ENCODE peak calls at places on chromosome 22, in seven cellular contexts. H, B, C, Q, R, Y and U are unnamed samples.
A peak's percentile ranks its signal among the peaks of the same experiment; 100 is the strongest.

GRCh38 chr22:26918236-26918635 is 260.8 kb downstream of the MIAT start:
- DNase-seq in H (no peak), B (no peak), C (no peak), Q (no peak), R (no peak), Y (no peak), U (no peak)

GRCh38 chr22:24947383-24947782 is 889 bp upstream of the LHFPL7 start:
- DNase-seq in H (no peak), B (no peak), C (no peak), Q (no peak), R (no peak), Y (no peak), U (no peak)

GRCh38 chr22:21669026-21669425 is 3.2 kb downstream of the PPIL2 start:
- DNase-seq in H (no peak), B (no peak), C (no peak), Q (no peak), R (no peak), Y (no peak), U (no peak)

GRCh38 chr22:25582946-25583345 is 18.5 kb downstream of the GRK3 start:
- DNase-seq in H (no peak), B (no peak), C (peak; percentile 46), Q (no peak), R (no peak), Y (no peak), U (no peak)

GRCh38 chr22:26406118-26406517 is 22.9 kb upstream of the ASPHD2 start:
- DNase-seq in H (no peak), B (no peak), C (no peak), Q (peak; percentile 97), R (no peak), Y (no peak), U (no peak)

GRCh38 chr22:17303840-17304779 is 65.2 kb upstream of the CECR2 start:
- DNase-seq in H (peak; percentile 86), B (no peak), C (no peak), Q (no peak), R (peak; percentile 8), Y (no peak), U (no peak)

GRCh38 chr22:38734203-38735100 is 21.3 kb downstream of the SUN2 start:
- DNase-seq in H (no peak), B (no peak), C (no peak), Q (no peak), R (no peak), Y (no peak), U (no peak)

GRCh38 chr22:32265882-32266767 is 11.0 kb upstream of the SLC5A4 start:
- DNase-seq in H (no peak), B (peak; percentile 71), C (peak; percentile 44), Q (peak; percentile 71), R (peak; percentile 24), Y (peak; percentile 73), U (peak; percentile 33)

GRCh38 chr22:39215430-39216142 is 29.2 kb downstream of the PDGFB start:
- DNase-seq in H (peak; percentile 49), B (peak; percentile 58), C (no peak), Q (no peak), R (no peak), Y (no peak), U (no peak)

GRCh38 chr22:42856179-42856864 is 751 bp downstream of the ARFGAP3 start:
- DNase-seq in H (no peak), B (peak; percentile 44), C (no peak), Q (peak; percentile 27), R (peak; percentile 4), Y (peak; percentile 34), U (peak; percentile 33)